ENCODE peak calls at places on chromosome 20, in five cellular contexts. C, B, E, Y and F are unnamed samples.

GRCh38 chr20:48189177-48189576 is 403.9 kb upstream of the SULF2 start:
- DNase-seq in B (no peak), E (peak), Y (no peak), C (no peak), F (no peak)

GRCh38 chr20:23536601-23537000 is 31.7 kb downstream of the CST9L start:
- DNase-seq in C (no peak), Y (no peak), E (no peak), B (no peak), F (no peak)

GRCh38 chr20:44355503-44356352 is at the start of gene HNF4A:
- DNase-seq in C (no peak), Y (no peak), B (no peak), E (no peak), F (no peak)

GRCh38 chr20:19802492-19803158 is 44.6 kb downstream of the RIN2 start:
- DNase-seq in B (no peak), C (no peak), E (no peak), Y (no peak), F (peak)

GRCh38 chr20:31595654-31596411 is 9.3 kb upstream of the ID1 start:
- DNase-seq in E (peak), Y (peak), B (no peak), C (peak), F (peak)

GRCh38 chr20:33684533-33685327 is 1.5 kb downstream of the E2F1 start:
- DNase-seq in E (no peak), B (no peak), C (no peak), Y (no peak), F (no peak)

GRCh38 chr20:8579060-8579459 is 447.0 kb downstream of the PLCB1 start:
- DNase-seq in C (no peak), B (no peak), Y (no peak), E (no peak), F (no peak)

GRCh38 chr20:41137412-41138216 is at the start of gene PLCG1:
- DNase-seq in Y (peak), C (peak), B (peak), E (peak), F (peak)

GRCh38 chr20:50287512-50287911 is 96.9 kb downstream of the CEBPB start:
- DNase-seq in Y (no peak), B (no peak), C (no peak), E (no peak), F (no peak)

GRCh38 chr20:23125625-23126191 is 39.6 kb upstream of the CD93 start:
- DNase-seq in E (peak), B (no peak), C (no peak), Y (peak), F (peak)

GRCh38 chr20:25148982-25149846 is 46.3 kb upstream of the ENTPD6 start:
- DNase-seq in B (no peak), E (no peak), Y (no peak), C (no peak), F (peak)

GRCh38 chr20:59071224-59071623 is 28.6 kb upstream of the PRELID3B start:
- DNase-seq in Y (no peak), C (no peak), B (no peak), E (no peak), F (no peak)

GRCh38 chr20:52457826-52458225 is 266.2 kb upstream of the ZFP64 start:
- DNase-seq in C (no peak), E (no peak), B (no peak), Y (no peak), F (no peak)

GRCh38 chr20:25695532-25696383 is 895 bp downstream of the ZNF337 start:
- DNase-seq in E (peak), C (no peak), Y (no peak), B (no peak), F (no peak)

GRCh38 chr20:6663751-6664388 is 103.6 kb upstream of the BMP2 start:
- DNase-seq in Y (no peak), C (no peak), E (no peak), B (no peak), F (no peak)